ENCODE peak calls at places on chromosomes 11 and 22, in eight cellular contexts. One of them, this sample, is unnamed.
A peak's percentile ranks its signal among the peaks of the same experiment; 100 is the strongest.

GRCh38 chr22:19974233-19974861 is 32.7 kb upstream of the TXNRD2 start:
- DNase-seq in brain microvascular endothelial cell: peak; percentile 42
- DNase-seq in left lung: no peak
- DNase-seq in right lobe of liver: no peak
- DNase-seq in cardiac muscle cell: peak; percentile 62
- DNase-seq in CD4-positive, alpha-beta memory T cell: no peak
- DNase-seq in stomach: peak; percentile 53
- DNase-seq in K562: peak; percentile 99
- DNase-seq in this sample: no peak

GRCh38 chr11:107785401-107785800 is 73.2 kb downstream of the SLC35F2 start:
- DNase-seq in brain microvascular endothelial cell: peak; percentile 23
- DNase-seq in left lung: no peak
- DNase-seq in right lobe of liver: no peak
- DNase-seq in cardiac muscle cell: no peak
- DNase-seq in CD4-positive, alpha-beta memory T cell: no peak
- DNase-seq in stomach: no peak
- DNase-seq in K562: no peak
- DNase-seq in this sample: no peak

GRCh38 chr22:40498454-40499186 is 128.2 kb downstream of the SGSM3 start:
- DNase-seq in brain microvascular endothelial cell: peak; percentile 94
- DNase-seq in left lung: no peak
- DNase-seq in right lobe of liver: no peak
- DNase-seq in cardiac muscle cell: no peak
- DNase-seq in CD4-positive, alpha-beta memory T cell: no peak
- DNase-seq in stomach: no peak
- DNase-seq in K562: peak; percentile 11
- DNase-seq in this sample: peak; percentile 89

GRCh38 chr11:31676280-31676982 is 134.7 kb downstream of the PAX6 start:
- DNase-seq in brain microvascular endothelial cell: no peak
- DNase-seq in left lung: no peak
- DNase-seq in right lobe of liver: no peak
- DNase-seq in cardiac muscle cell: no peak
- DNase-seq in CD4-positive, alpha-beta memory T cell: no peak
- DNase-seq in stomach: no peak
- DNase-seq in K562: no peak
- DNase-seq in this sample: no peak

GRCh38 chr11:33542921-33543320 is 157.7 kb downstream of the C11orf91 start:
- DNase-seq in brain microvascular endothelial cell: peak; percentile 40
- DNase-seq in left lung: peak; percentile 40
- DNase-seq in right lobe of liver: no peak
- DNase-seq in cardiac muscle cell: peak; percentile 50
- DNase-seq in CD4-positive, alpha-beta memory T cell: peak; percentile 20
- DNase-seq in stomach: peak; percentile 66
- DNase-seq in K562: peak; percentile 44
- DNase-seq in this sample: no peak

GRCh38 chr22:29751139-29751538 is 15.7 kb downstream of the ZMAT5 start:
- DNase-seq in brain microvascular endothelial cell: no peak
- DNase-seq in left lung: no peak
- DNase-seq in right lobe of liver: no peak
- DNase-seq in cardiac muscle cell: no peak
- DNase-seq in CD4-positive, alpha-beta memory T cell: peak; percentile 30
- DNase-seq in stomach: no peak
- DNase-seq in K562: no peak
- DNase-seq in this sample: no peak

GRCh38 chr11:79672786-79673185 is 232.0 kb upstream of the TENM4 start:
- DNase-seq in brain microvascular endothelial cell: no peak
- DNase-seq in left lung: no peak
- DNase-seq in right lobe of liver: no peak
- DNase-seq in cardiac muscle cell: no peak
- DNase-seq in CD4-positive, alpha-beta memory T cell: no peak
- DNase-seq in stomach: no peak
- DNase-seq in K562: no peak
- DNase-seq in this sample: no peak

GRCh38 chr11:808427-809286 is 1.1 kb upstream of the RPLP2 start:
- DNase-seq in brain microvascular endothelial cell: no peak
- DNase-seq in left lung: no peak
- DNase-seq in right lobe of liver: no peak
- DNase-seq in cardiac muscle cell: no peak
- DNase-seq in CD4-positive, alpha-beta memory T cell: peak; percentile 50
- DNase-seq in stomach: no peak
- DNase-seq in K562: no peak
- DNase-seq in this sample: no peak

DNA sequence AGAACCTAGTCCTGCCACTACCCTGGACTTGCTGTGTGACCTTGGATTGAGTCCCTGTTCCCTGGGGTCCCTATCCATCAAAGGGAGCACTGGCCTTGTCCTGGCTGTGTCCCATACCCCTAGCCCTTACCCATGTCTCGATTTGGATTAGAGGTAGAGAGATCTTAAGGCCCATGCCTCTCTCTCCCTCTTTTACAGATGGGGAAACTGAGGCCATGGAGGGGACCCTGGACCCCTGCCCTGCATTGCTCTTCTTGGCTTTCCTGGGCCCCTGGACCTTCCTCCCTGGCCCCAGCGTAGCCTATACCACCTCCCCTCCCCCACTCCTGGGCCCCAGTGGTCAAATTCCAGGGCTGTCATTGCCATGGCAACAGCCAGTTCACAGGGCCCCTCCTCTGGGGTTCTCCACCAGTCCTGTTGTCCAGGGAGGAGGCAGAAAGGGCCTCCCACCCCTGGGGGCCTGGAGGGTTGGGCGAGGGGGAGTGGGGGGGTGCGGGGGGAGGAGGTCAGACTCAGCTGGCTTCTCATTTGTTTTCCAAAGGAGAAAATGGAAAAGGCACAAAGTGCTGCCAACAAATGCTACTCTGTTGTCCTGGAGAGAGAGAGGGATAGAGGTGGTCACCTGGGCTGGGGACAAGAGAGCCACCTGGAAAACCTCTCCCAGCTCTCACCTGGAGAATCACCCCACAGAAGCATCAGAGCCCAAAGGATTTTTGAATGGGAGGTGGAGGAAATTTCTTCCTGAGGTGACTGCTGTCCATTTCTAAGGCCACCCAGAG is 23.3 kb downstream of the ARHGEF17 start:
- DNase-seq in brain microvascular endothelial cell: peak; percentile 50
- DNase-seq in left lung: no peak
- DNase-seq in right lobe of liver: no peak
- DNase-seq in cardiac muscle cell: peak; percentile 88
- DNase-seq in CD4-positive, alpha-beta memory T cell: no peak
- DNase-seq in stomach: no peak
- DNase-seq in K562: peak; percentile 62
- DNase-seq in this sample: no peak
- H3K27ac ChIP-seq in brain microvascular endothelial cell: peak overlapping the region; percentile 17
- H3K27ac ChIP-seq in left lung: peak overlapping the region; percentile 36
- H3K27ac ChIP-seq in right lobe of liver: no peak overlapping the region
- H3K27ac ChIP-seq in cardiac muscle cell: peak overlapping the region; percentile 88
- H3K27ac ChIP-seq in CD4-positive, alpha-beta memory T cell: no peak overlapping the region
- H3K27ac ChIP-seq in stomach: peak overlapping the region; percentile 57
- H3K27ac ChIP-seq in K562: no peak overlapping the region
- H3K27ac ChIP-seq in this sample: peak overlapping the region; percentile 39

GRCh38 chr11:109940816-109941215 is 152.4 kb upstream of the ZC3H12C start:
- DNase-seq in brain microvascular endothelial cell: peak; percentile 93
- DNase-seq in left lung: no peak
- DNase-seq in right lobe of liver: no peak
- DNase-seq in cardiac muscle cell: no peak
- DNase-seq in CD4-positive, alpha-beta memory T cell: no peak
- DNase-seq in stomach: no peak
- DNase-seq in K562: peak; percentile 27
- DNase-seq in this sample: peak; percentile 76

GRCh38 chr11:109946322-109946846 is 146.8 kb upstream of the ZC3H12C start:
- DNase-seq in brain microvascular endothelial cell: peak; percentile 97
- DNase-seq in left lung: peak; percentile 86
- DNase-seq in right lobe of liver: peak; percentile 75
- DNase-seq in cardiac muscle cell: peak; percentile 88
- DNase-seq in CD4-positive, alpha-beta memory T cell: peak; percentile 26
- DNase-seq in stomach: peak; percentile 84
- DNase-seq in K562: peak; percentile 59
- DNase-seq in this sample: peak; percentile 90

DNA sequence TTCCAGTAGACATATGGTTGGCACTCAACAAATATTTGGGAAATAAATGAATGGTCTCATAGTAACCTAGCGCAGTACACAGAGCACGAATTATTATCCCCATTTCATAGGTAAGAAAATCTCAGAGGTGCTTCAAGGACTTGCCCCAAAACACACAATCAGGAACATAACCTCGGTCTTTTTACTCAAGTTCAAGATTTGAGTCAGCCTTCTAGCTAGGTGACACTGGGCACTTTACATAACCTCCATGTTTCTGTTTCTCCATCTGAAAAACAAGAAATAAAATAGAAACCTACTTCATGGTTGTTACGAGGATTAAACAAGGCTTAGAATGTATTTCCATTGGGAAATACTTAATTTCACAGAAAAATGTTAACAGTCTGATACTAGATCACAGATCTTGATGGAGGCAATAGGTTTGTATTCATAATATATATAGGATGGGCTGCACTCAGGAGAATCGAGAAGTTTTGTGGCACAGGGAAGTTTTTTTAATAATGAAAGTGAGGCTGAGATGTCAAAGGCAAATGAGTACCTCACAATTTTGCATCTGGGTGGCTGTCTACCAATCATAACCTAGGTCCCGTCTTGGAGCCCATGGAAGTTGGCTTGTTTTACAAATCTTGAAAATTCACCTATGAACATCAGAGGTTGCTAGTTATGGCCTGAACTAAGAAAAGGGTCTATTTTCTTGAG is 147.4 kb upstream of the ZC3H12C start:
- DNase-seq in brain microvascular endothelial cell: no peak
- DNase-seq in left lung: no peak
- DNase-seq in right lobe of liver: no peak
- DNase-seq in cardiac muscle cell: no peak
- DNase-seq in CD4-positive, alpha-beta memory T cell: no peak
- DNase-seq in stomach: no peak
- DNase-seq in K562: no peak
- DNase-seq in this sample: no peak
- H3K4me3 ChIP-seq in brain microvascular endothelial cell: no peak overlapping the region
- H3K4me3 ChIP-seq in left lung: no peak overlapping the region
- H3K4me3 ChIP-seq in right lobe of liver: peak overlapping the region; percentile 33
- H3K4me3 ChIP-seq in cardiac muscle cell: no peak overlapping the region
- H3K4me3 ChIP-seq in CD4-positive, alpha-beta memory T cell: no peak overlapping the region
- H3K4me3 ChIP-seq in stomach: peak overlapping the region; percentile 11
- H3K4me3 ChIP-seq in K562: no peak overlapping the region
- H3K4me3 ChIP-seq in this sample: no peak overlapping the region

GRCh38 chr11:74133416-74133815 is 37.4 kb downstream of the C2CD3 start:
- DNase-seq in brain microvascular endothelial cell: no peak
- DNase-seq in left lung: no peak
- DNase-seq in right lobe of liver: no peak
- DNase-seq in cardiac muscle cell: no peak
- DNase-seq in CD4-positive, alpha-beta memory T cell: no peak
- DNase-seq in stomach: no peak
- DNase-seq in K562: no peak
- DNase-seq in this sample: no peak
- H3K27ac ChIP-seq in brain microvascular endothelial cell: no peak overlapping the region
- H3K27ac ChIP-seq in left lung: no peak overlapping the region
- H3K27ac ChIP-seq in right lobe of liver: no peak overlapping the region
- H3K27ac ChIP-seq in cardiac muscle cell: no peak overlapping the region
- H3K27ac ChIP-seq in CD4-positive, alpha-beta memory T cell: no peak overlapping the region
- H3K27ac ChIP-seq in stomach: no peak overlapping the region
- H3K27ac ChIP-seq in K562: no peak overlapping the region
- H3K27ac ChIP-seq in this sample: no peak overlapping the region

GRCh38 chr11:118911880-118912741 is 13.6 kb downstream of the BCL9L start:
- DNase-seq in brain microvascular endothelial cell: peak; percentile 91
- DNase-seq in left lung: peak; percentile 90
- DNase-seq in right lobe of liver: no peak
- DNase-seq in cardiac muscle cell: peak; percentile 60
- DNase-seq in CD4-positive, alpha-beta memory T cell: no peak
- DNase-seq in stomach: no peak
- DNase-seq in K562: peak; percentile 84
- DNase-seq in this sample: peak; percentile 75

GRCh38 chr11:118915396-118915795 is 10.3 kb downstream of the BCL9L start:
- DNase-seq in brain microvascular endothelial cell: no peak
- DNase-seq in left lung: no peak
- DNase-seq in right lobe of liver: no peak
- DNase-seq in cardiac muscle cell: no peak
- DNase-seq in CD4-positive, alpha-beta memory T cell: no peak
- DNase-seq in stomach: no peak
- DNase-seq in K562: no peak
- DNase-seq in this sample: no peak

GRCh38 chr11:118912742-118913410 is 12.8 kb downstream of the BCL9L start:
- DNase-seq in brain microvascular endothelial cell: no peak
- DNase-seq in left lung: no peak
- DNase-seq in right lobe of liver: no peak
- DNase-seq in cardiac muscle cell: no peak
- DNase-seq in CD4-positive, alpha-beta memory T cell: no peak
- DNase-seq in stomach: no peak
- DNase-seq in K562: no peak
- DNase-seq in this sample: no peak

GRCh38 chr11:118914178-118914918 is 11.4 kb downstream of the BCL9L start:
- DNase-seq in brain microvascular endothelial cell: no peak
- DNase-seq in left lung: no peak
- DNase-seq in right lobe of liver: no peak
- DNase-seq in cardiac muscle cell: no peak
- DNase-seq in CD4-positive, alpha-beta memory T cell: peak; percentile 85
- DNase-seq in stomach: no peak
- DNase-seq in K562: no peak
- DNase-seq in this sample: no peak

DNA sequence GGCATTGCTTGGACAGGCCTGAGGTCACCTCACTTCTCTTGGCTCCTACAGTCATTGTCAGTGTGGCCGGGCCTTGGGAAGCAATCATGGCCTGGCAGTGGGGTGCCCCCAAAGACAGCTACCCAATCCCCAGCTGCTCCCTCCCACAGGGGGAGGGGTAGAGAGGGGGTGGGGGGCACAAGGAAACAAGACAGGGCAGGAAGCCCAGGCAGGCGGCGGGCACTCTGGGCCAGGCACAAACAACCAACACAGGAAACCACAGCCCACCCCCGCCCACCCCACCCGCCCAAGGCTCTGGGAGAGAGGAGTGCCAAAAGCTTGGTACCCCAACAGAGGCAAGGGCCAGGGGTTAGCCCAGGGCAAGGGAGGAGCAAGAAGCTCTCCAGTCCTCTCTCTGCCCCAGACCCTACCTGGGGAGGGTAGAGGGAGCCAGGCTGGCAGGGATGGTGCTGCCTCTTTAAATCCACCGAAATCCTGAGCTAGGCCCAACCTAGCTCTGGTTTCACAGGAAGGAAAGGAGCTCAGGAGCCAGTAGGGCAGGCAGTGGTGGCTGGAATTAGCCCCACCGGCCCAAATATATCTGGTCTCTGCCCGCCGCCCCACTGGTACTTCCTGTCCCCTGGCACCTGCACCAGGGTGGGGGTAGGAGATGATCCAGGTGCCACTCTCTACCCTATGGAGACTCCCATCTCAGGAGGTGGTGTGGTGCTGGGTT is 12.2 kb downstream of the BCL9L start:
- DNase-seq in brain microvascular endothelial cell: no peak
- DNase-seq in left lung: no peak
- DNase-seq in right lobe of liver: no peak
- DNase-seq in cardiac muscle cell: no peak
- DNase-seq in CD4-positive, alpha-beta memory T cell: no peak
- DNase-seq in stomach: no peak
- DNase-seq in K562: no peak
- DNase-seq in this sample: no peak
- H3K4me3 ChIP-seq in brain microvascular endothelial cell: no peak overlapping the region
- H3K4me3 ChIP-seq in left lung: no peak overlapping the region
- H3K4me3 ChIP-seq in right lobe of liver: no peak overlapping the region
- H3K4me3 ChIP-seq in cardiac muscle cell: no peak overlapping the region
- H3K4me3 ChIP-seq in CD4-positive, alpha-beta memory T cell: peak overlapping the region; percentile 59
- H3K4me3 ChIP-seq in stomach: peak overlapping the region; percentile 7
- H3K4me3 ChIP-seq in K562: no peak overlapping the region
- H3K4me3 ChIP-seq in this sample: peak overlapping the region; percentile 10